ENCODE peak calls at places on chromosomes 6 and 20, in four cellular contexts. One of them, this sample, is unnamed.

GRCh38 chr20:2005359-2005758 is 11.5 kb upstream of the PDYN start:
- DNase-seq in A549: no peak
- DNase-seq in GM12878: no peak
- DNase-seq in K562: no peak
- DNase-seq in this sample: peak; percentile 8

GRCh38 chr20:61014486-61014885 is 237.6 kb upstream of the CDH4 start:
- DNase-seq in A549: no peak
- DNase-seq in GM12878: no peak
- DNase-seq in K562: no peak
- DNase-seq in this sample: no peak

GRCh38 chr6:161050134-161050765 is 58.7 kb downstream of the MAP3K4 start:
- DNase-seq in A549: no peak
- DNase-seq in GM12878: no peak
- DNase-seq in K562: no peak
- DNase-seq in this sample: peak; percentile 24

GRCh38 chr20:59933296-59933848 is at the start of gene SYCP2:
- DNase-seq in A549: peak; percentile 70
- DNase-seq in GM12878: no peak
- DNase-seq in K562: peak; percentile 77
- DNase-seq in this sample: no peak

GRCh38 chr6:160221423-160221822 is 37.2 kb downstream of the SLC22A2 start:
- DNase-seq in A549: peak; percentile 46
- DNase-seq in GM12878: peak; percentile 12
- DNase-seq in K562: no peak
- DNase-seq in this sample: no peak

GRCh38 chr20:48770700-48771099 is 57.1 kb downstream of the PREX1 start:
- DNase-seq in A549: no peak
- DNase-seq in GM12878: no peak
- DNase-seq in K562: no peak
- DNase-seq in this sample: no peak

GRCh38 chr6:31426395-31426794 is 23.0 kb downstream of the MICA start:
- DNase-seq in A549: no peak
- DNase-seq in GM12878: no peak
- DNase-seq in K562: no peak
- DNase-seq in this sample: no peak

GRCh38 chr6:166106076-166106686 is 61.5 kb downstream of the TBXT start:
- DNase-seq in A549: peak; percentile 72
- DNase-seq in GM12878: peak; percentile 36
- DNase-seq in K562: peak; percentile 75
- DNase-seq in this sample: peak; percentile 71

GRCh38 chr6:26217714-26218075 is 130.5 kb downstream of the HFE start:
- DNase-seq in A549: no peak
- DNase-seq in GM12878: no peak
- DNase-seq in K562: peak; percentile 66
- DNase-seq in this sample: no peak

GRCh38 chr6:73323323-73323722 is 30.8 kb downstream of the DPPA5 start:
- DNase-seq in A549: no peak
- DNase-seq in GM12878: no peak
- DNase-seq in K562: no peak
- DNase-seq in this sample: no peak

GRCh38 chr6:2396856-2397640 is 151.6 kb upstream of the GMDS start:
- DNase-seq in A549: no peak
- DNase-seq in GM12878: no peak
- DNase-seq in K562: no peak
- DNase-seq in this sample: peak; percentile 85

GRCh38 chr6:82365011-82365751 is 1.6 kb downstream of the TPBG start:
- DNase-seq in A549: peak; percentile 53
- DNase-seq in GM12878: no peak
- DNase-seq in K562: no peak
- DNase-seq in this sample: peak; percentile 35

GRCh38 chr6:6469074-6469473 is 119.4 kb upstream of the LY86 start:
- DNase-seq in A549: no peak
- DNase-seq in GM12878: no peak
- DNase-seq in K562: no peak
- DNase-seq in this sample: no peak
- TF ChIP-seq ELK1 in A549: no peak
- TF ChIP-seq ELK1 in GM12878: no peak
- TF ChIP-seq ELK1 in K562: no peak
- TF ChIP-seq ELK1 in this sample: no peak

GRCh38 chr6:126180585-126180984 is 159.3 kb upstream of the CENPW start:
- DNase-seq in A549: peak; percentile 63
- DNase-seq in GM12878: peak; percentile 25
- DNase-seq in K562: peak; percentile 33
- DNase-seq in this sample: peak; percentile 96
- TF ChIP-seq ELK1 in A549: no peak
- TF ChIP-seq ELK1 in GM12878: no peak
- TF ChIP-seq ELK1 in K562: no peak
- TF ChIP-seq ELK1 in this sample: no peak

DNA sequence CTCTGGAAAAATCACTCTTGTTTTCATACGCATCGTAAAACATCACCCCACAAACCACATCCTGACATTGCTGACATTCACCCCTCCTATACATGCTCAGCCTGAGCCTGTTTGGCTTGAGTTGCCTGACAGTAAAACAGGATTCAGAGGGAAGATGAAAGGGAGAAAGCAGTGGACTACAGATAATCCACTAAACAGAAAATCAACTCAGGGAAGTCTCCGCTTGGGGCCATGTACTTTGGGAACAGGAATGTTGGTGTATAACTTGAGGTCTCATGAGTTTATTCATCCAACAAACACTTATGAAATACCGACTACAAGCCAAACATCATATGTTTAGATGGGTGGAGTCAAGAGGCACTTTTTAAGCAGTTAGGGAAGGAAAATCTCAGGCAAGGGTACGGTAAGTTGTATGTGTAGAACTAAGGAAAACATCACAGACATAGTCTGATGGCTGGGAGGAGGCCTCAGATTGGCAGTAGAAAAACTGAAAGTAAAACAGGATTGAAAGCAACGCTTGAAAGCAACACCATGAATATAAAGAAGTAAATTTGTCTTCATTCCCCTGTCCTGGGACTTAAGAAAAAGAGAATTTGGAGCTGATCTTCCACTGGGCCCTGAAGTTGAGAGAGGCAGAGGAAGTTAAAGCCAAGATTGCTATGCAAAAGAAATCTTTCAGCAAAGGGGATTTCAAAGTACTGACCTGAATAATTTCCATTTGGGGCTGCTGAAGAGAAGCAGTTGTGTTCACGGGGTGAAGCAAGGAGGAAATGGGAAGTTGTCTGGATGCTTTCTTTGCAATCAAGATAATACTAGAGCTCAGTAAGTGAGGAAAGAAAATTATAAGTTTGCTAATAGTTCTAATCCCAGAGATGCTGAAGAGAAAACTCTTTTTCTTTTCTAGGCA is 28.8 kb downstream of the PDE7B start:
- DNase-seq in A549: no peak
- DNase-seq in GM12878: peak; percentile 61
- DNase-seq in K562: no peak
- DNase-seq in this sample: peak; percentile 76
- TF ChIP-seq ELK1 in A549: no peak
- TF ChIP-seq ELK1 in GM12878: no peak
- TF ChIP-seq ELK1 in K562: no peak
- TF ChIP-seq ELK1 in this sample: no peak

GRCh38 chr6:39433630-39434029 is 111.1 kb upstream of the KCNK16 start:
- DNase-seq in A549: no peak
- DNase-seq in GM12878: no peak
- DNase-seq in K562: no peak
- DNase-seq in this sample: no peak
- TF ChIP-seq ELK1 in A549: no peak
- TF ChIP-seq ELK1 in GM12878: no peak
- TF ChIP-seq ELK1 in K562: no peak
- TF ChIP-seq ELK1 in this sample: no peak

GRCh38 chr6:19734061-19734460 is 103.1 kb upstream of the ID4 start:
- DNase-seq in A549: no peak
- DNase-seq in GM12878: no peak
- DNase-seq in K562: no peak
- DNase-seq in this sample: no peak

GRCh38 chr6:19736066-19736465 is 101.1 kb upstream of the ID4 start:
- DNase-seq in A549: no peak
- DNase-seq in GM12878: no peak
- DNase-seq in K562: no peak
- DNase-seq in this sample: no peak

GRCh38 chr6:19734519-19734918 is 102.7 kb upstream of the ID4 start:
- DNase-seq in A549: no peak
- DNase-seq in GM12878: no peak
- DNase-seq in K562: no peak
- DNase-seq in this sample: no peak

GRCh38 chr6:19731286-19731685 is 105.9 kb upstream of the ID4 start:
- DNase-seq in A549: peak; percentile 66
- DNase-seq in GM12878: no peak
- DNase-seq in K562: no peak
- DNase-seq in this sample: peak; percentile 93
- TF ChIP-seq ELK1 in A549: no peak
- TF ChIP-seq ELK1 in GM12878: no peak
- TF ChIP-seq ELK1 in K562: no peak
- TF ChIP-seq ELK1 in this sample: no peak

GRCh38 chr6:114390176-114390575 is 47.4 kb upstream of the HS3ST5 start:
- DNase-seq in A549: no peak
- DNase-seq in GM12878: no peak
- DNase-seq in K562: no peak
- DNase-seq in this sample: no peak

DNA sequence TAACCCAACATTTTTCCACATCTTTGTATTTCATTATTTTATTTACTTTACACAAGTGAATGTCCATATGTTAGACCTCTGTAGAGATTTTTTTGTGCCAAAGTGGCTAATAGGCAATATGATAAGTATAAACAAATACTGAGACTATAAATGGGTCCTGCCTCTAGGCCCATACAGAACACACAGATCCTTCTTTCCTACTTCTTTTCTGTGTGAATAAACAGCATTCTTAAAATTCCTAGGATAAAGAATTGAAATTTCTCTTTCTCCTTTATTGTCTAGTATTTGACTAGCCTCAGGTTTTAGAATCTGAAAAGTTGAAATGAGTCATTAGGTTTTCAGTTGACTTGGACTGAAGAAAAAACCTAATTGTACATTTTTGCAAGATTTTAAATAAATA is 46.3 kb upstream of the HS3ST5 start:
- DNase-seq in A549: no peak
- DNase-seq in GM12878: no peak
- DNase-seq in K562: no peak
- DNase-seq in this sample: no peak
- TF ChIP-seq ELK1 in A549: no peak
- TF ChIP-seq ELK1 in GM12878: no peak
- TF ChIP-seq ELK1 in K562: no peak
- TF ChIP-seq ELK1 in this sample: no peak

GRCh38 chr6:112575309-112575834 is 228.2 kb downstream of the RFPL4B start:
- DNase-seq in A549: no peak
- DNase-seq in GM12878: no peak
- DNase-seq in K562: no peak
- DNase-seq in this sample: no peak

GRCh38 chr6:112574190-112574589 is 227.1 kb downstream of the RFPL4B start:
- DNase-seq in A549: no peak
- DNase-seq in GM12878: no peak
- DNase-seq in K562: no peak
- DNase-seq in this sample: no peak

GRCh38 chr6:112581015-112581414 is 233.9 kb downstream of the RFPL4B start:
- DNase-seq in A549: no peak
- DNase-seq in GM12878: no peak
- DNase-seq in K562: no peak
- DNase-seq in this sample: no peak

GRCh38 chr6:112576421-112576820 is 229.3 kb downstream of the RFPL4B start:
- DNase-seq in A549: no peak
- DNase-seq in GM12878: no peak
- DNase-seq in K562: no peak
- DNase-seq in this sample: no peak

DNA sequence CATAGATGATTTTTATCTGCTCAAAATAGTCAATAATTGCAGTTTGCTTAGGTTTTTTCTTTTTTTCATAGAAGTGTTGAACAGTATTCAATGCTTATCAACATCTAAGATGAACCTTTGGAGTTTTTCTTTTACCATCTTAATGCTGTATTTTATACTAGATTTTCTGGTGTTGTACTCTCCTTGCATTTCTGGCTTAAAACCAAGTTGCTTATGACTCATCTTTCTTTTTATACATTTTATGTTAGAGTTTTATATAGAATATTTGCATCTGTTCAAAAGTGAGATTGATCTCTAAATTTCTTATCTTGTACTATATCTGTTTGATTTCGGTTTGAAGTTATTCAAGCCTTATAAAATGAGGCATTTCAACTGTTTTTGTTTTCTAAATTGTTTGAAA is 232.5 kb downstream of the RFPL4B start:
- DNase-seq in A549: no peak
- DNase-seq in GM12878: no peak
- DNase-seq in K562: no peak
- DNase-seq in this sample: peak; percentile 61
- TF ChIP-seq ELK1 in A549: no peak
- TF ChIP-seq ELK1 in GM12878: no peak
- TF ChIP-seq ELK1 in K562: no peak
- TF ChIP-seq ELK1 in this sample: no peak